ENCODE peak calls at places on chromosomes 6 and 20, in six cellular contexts. I is HCEC 1CT, Z is posterior vena cava, Q is Karpas-422, L is NCI-H748 treated with DMSO at 0.1 percent for 48 hours, U is NCI-H1417. G is an unnamed sample.

GRCh38 chr6:169170583-169170955 is 83.1 kb downstream of the THBS2 start:
- DNase-seq in I (no peak), Z (peak), Q (no peak), L (no peak), U (no peak), G (no peak)

GRCh38 chr20:46058656-46059281 is 29.8 kb downstream of the SLC12A5 start:
- DNase-seq in I (no peak), Z (no peak), Q (no peak), L (no peak), U (no peak), G (no peak)

GRCh38 chr6:9064156-9064555 is 628.8 kb upstream of the SLC35B3 start:
- DNase-seq in I (no peak), Z (no peak), Q (no peak), L (peak), U (no peak), G (no peak)

GRCh38 chr20:57402206-57403125 is 11.3 kb downstream of the RBM38 start:
- DNase-seq in I (no peak), Z (no peak), Q (no peak), L (no peak), U (no peak), G (peak)

GRCh38 chr6:54173084-54173483 is 61.8 kb downstream of the MLIP start:
- DNase-seq in I (peak), Z (no peak), Q (no peak), L (no peak), U (no peak), G (no peak)

GRCh38 chr6:149190228-149190831 is 127.2 kb upstream of the TAB2 start:
- DNase-seq in I (no peak), Z (no peak), Q (peak), L (peak), U (no peak), G (peak)

GRCh38 chr6:80210618-80211017 is 104.1 kb downstream of the BCKDHB start:
- DNase-seq in I (no peak), Z (no peak), Q (no peak), L (no peak), U (no peak), G (no peak)

GRCh38 chr20:23144856-23145255 is 58.7 kb upstream of the CD93 start:
- DNase-seq in I (no peak), Z (no peak), Q (no peak), L (no peak), U (no peak), G (no peak)

GRCh38 chr6:83708970-83709747 is at the start of gene SNAP91:
- DNase-seq in I (no peak), Z (no peak), Q (no peak), L (peak), U (peak), G (no peak)

GRCh38 chr20:17026346-17026745 is 200.5 kb upstream of the PCSK2 start:
- DNase-seq in I (no peak), Z (no peak), Q (no peak), L (no peak), U (no peak), G (no peak)

GRCh38 chr6:152146385-152146784 is 338.9 kb downstream of the ESR1 start:
- DNase-seq in I (peak), Z (no peak), Q (no peak), L (no peak), U (no peak), G (no peak)

GRCh38 chr20:35444226-35444625 is 6.2 kb upstream of the GDF5 start:
- DNase-seq in I (no peak), Z (no peak), Q (no peak), L (no peak), U (no peak), G (no peak)

GRCh38 chr6:158311193-158311592 is 1.1 kb upstream of the TULP4 start:
- DNase-seq in I (peak), Z (no peak), Q (no peak), L (no peak), U (no peak), G (no peak)

GRCh38 chr6:101397199-101397598 is 3.7 kb downstream of the GRIK2 start:
- DNase-seq in I (peak), Z (no peak), Q (peak), L (peak), U (no peak), G (no peak)

GRCh38 chr20:23022849-23023248 is 12.3 kb upstream of the SSTR4 start:
- DNase-seq in I (no peak), Z (no peak), Q (no peak), L (no peak), U (no peak), G (no peak)

GRCh38 chr6:38095054-38095453 is 275.5 kb downstream of the ZFAND3 start:
- DNase-seq in I (peak), Z (no peak), Q (no peak), L (no peak), U (no peak), G (no peak)

GRCh38 chr6:13396241-13396792 is 68.0 kb upstream of the TBC1D7 start:
- DNase-seq in I (no peak), Z (no peak), Q (no peak), L (no peak), U (no peak), G (no peak)

GRCh38 chr6:128390168-128390567 is 130.2 kb downstream of the PTPRK start:
- DNase-seq in I (no peak), Z (no peak), Q (no peak), L (no peak), U (no peak), G (no peak)

GRCh38 chr6:166533205-166533824 is 53.2 kb downstream of the RAMACL start:
- DNase-seq in I (no peak), Z (no peak), Q (no peak), L (peak), U (peak), G (no peak)

GRCh38 chr6:14142816-14143215 is 25.2 kb downstream of the CD83 start:
- DNase-seq in I (no peak), Z (no peak), Q (no peak), L (no peak), U (no peak), G (no peak)

GRCh38 chr6:80637312-80637711 is 530.8 kb downstream of the BCKDHB start:
- DNase-seq in I (peak), Z (no peak), Q (no peak), L (no peak), U (no peak), G (no peak)

GRCh38 chr20:63163596-63164560 is 52.1 kb downstream of the YTHDF1 start:
- DNase-seq in I (no peak), Z (no peak), Q (no peak), L (no peak), U (peak), G (peak)

GRCh38 chr20:53763707-53764415 is 170.2 kb upstream of the ZNF217 start:
- DNase-seq in I (peak), Z (no peak), Q (no peak), L (no peak), U (no peak), G (no peak)

GRCh38 chr6:39441301-39441700 is 118.8 kb upstream of the KCNK16 start:
- DNase-seq in I (no peak), Z (no peak), Q (no peak), L (no peak), U (no peak), G (no peak)

GRCh38 chr20:13464702-13465101 is 174.0 kb downstream of the TASP1 start:
- DNase-seq in I (peak), Z (no peak), Q (no peak), L (no peak), U (no peak), G (no peak)

GRCh38 chr20:45406260-45407066 is 1.6 kb upstream of the DBNDD2 start:
- DNase-seq in I (no peak), Z (peak), Q (no peak), L (peak), U (peak), G (peak)

GRCh38 chr6:28212510-28213212 is 12.4 kb upstream of the ZSCAN9 start:
- DNase-seq in I (peak), Z (no peak), Q (peak), L (peak), U (peak), G (no peak)

GRCh38 chr20:10093087-10093591 is 58.4 kb downstream of the ANKEF1 start:
- DNase-seq in I (peak), Z (no peak), Q (no peak), L (no peak), U (no peak), G (no peak)

GRCh38 chr20:16048881-16049280 is 524.4 kb downstream of the KIF16B start:
- DNase-seq in I (no peak), Z (no peak), Q (no peak), L (no peak), U (no peak), G (no peak)

GRCh38 chr20:57076202-57076651 is 190.2 kb downstream of the BMP7 start:
- DNase-seq in I (no peak), Z (no peak), Q (no peak), L (no peak), U (no peak), G (no peak)

GRCh38 chr20:44637042-44637441 is 14.5 kb downstream of the ADA start:
- DNase-seq in I (no peak), Z (no peak), Q (no peak), L (no peak), U (no peak), G (no peak)

GRCh38 chr6:70884074-70884983 is 72.5 kb downstream of the B3GAT2 start:
- DNase-seq in I (peak), Z (peak), Q (peak), L (peak), U (peak), G (peak)

GRCh38 chr20:33702861-33703260 is 16.7 kb upstream of the E2F1 start:
- DNase-seq in I (no peak), Z (no peak), Q (no peak), L (no peak), U (no peak), G (no peak)

GRCh38 chr20:24916412-24916811 is 32.7 kb upstream of the CST7 start:
- DNase-seq in I (no peak), Z (peak), Q (no peak), L (no peak), U (no peak), G (no peak)

GRCh38 chr6:14995966-14996602 is 249.8 kb upstream of the JARID2 start:
- DNase-seq in I (no peak), Z (no peak), Q (no peak), L (no peak), U (no peak), G (no peak)

GRCh38 chr20:17725094-17725835 is 25.5 kb downstream of the BANF2 start:
- DNase-seq in I (no peak), Z (peak), Q (no peak), L (no peak), U (peak), G (peak)

GRCh38 chr6:21887301-21888185 is 294.0 kb downstream of the SOX4 start:
- DNase-seq in I (no peak), Z (no peak), Q (no peak), L (peak), U (no peak), G (no peak)

GRCh38 chr6:36633370-36633769 is 39.2 kb downstream of the SRSF3 start:
- DNase-seq in I (no peak), Z (no peak), Q (no peak), L (no peak), U (no peak), G (no peak)

GRCh38 chr6:148747493-148748160 is 797 bp downstream of the UST start:
- DNase-seq in I (peak), Z (peak), Q (no peak), L (peak), U (peak), G (peak)